ENCODE peak calls at places on chromosomes 7 and 10, in four cellular contexts. B is OCI-LY7, T is cardiac fibroblast, O is type B pancreatic cell. I is an unnamed sample.

GRCh38 chr7:5525271-5526189 is 101.9 kb upstream of the TNRC18 start:
- DNase-seq in B (peak; percentile 25), O (no peak), T (peak; percentile 69), I (peak; percentile 30)

GRCh38 chr7:23055582-23056178 is 41.8 kb upstream of the HYCC1 start:
- DNase-seq in B (peak; percentile 83), O (no peak), T (peak; percentile 81), I (peak; percentile 67)

GRCh38 chr7:129728875-129729467 is 117.5 kb downstream of the NRF1 start:
- DNase-seq in T (no peak), B (no peak), O (no peak), I (no peak)

GRCh38 chr10:93152136-93152535 is 78.4 kb downstream of the CYP26A1 start:
- DNase-seq in O (no peak), B (no peak), T (peak; percentile 60), I (no peak)

GRCh38 chr7:24572421-24573007 is 738 bp upstream of the PALS2 start:
- DNase-seq in B (peak; percentile 19), T (peak; percentile 45), O (no peak), I (peak; percentile 31)

GRCh38 chr7:111092406-111093160 is 1.7 kb downstream of the LRRN3 start:
- DNase-seq in O (no peak), B (no peak), T (no peak), I (no peak)

GRCh38 chr7:12893292-12893691 is 205.9 kb downstream of the ARL4A start:
- DNase-seq in B (no peak), T (peak; percentile 31), O (no peak), I (no peak)

GRCh38 chr7:111990597-111990996 is 215.6 kb downstream of the DOCK4 start:
- DNase-seq in O (no peak), B (no peak), T (no peak), I (no peak)

GRCh38 chr10:132953428-132953827 is 11.1 kb upstream of the CFAP46 start:
- DNase-seq in O (no peak), B (no peak), T (no peak), I (no peak)

GRCh38 chr10:93437946-93438795 is 44.0 kb downstream of the MYOF start:
- DNase-seq in O (no peak), B (no peak), T (peak; percentile 69), I (no peak)

GRCh38 chr7:28766359-28766758 is 191.8 kb downstream of the TRIL start:
- DNase-seq in T (no peak), B (no peak), O (no peak), I (no peak)

GRCh38 chr10:3265081-3265480 is 92.5 kb upstream of the PITRM1 start:
- DNase-seq in O (no peak), B (no peak), T (peak; percentile 20), I (no peak)

GRCh38 chr7:37526623-37527022 is 78.0 kb upstream of the ELMO1 start:
- DNase-seq in T (no peak), B (no peak), O (no peak), I (no peak)

GRCh38 chr10:82564353-82565218 is 689.6 kb downstream of the NRG3 start:
- DNase-seq in B (no peak), T (peak; percentile 41), O (no peak), I (no peak)

GRCh38 chr7:96527133-96527827 is 182.4 kb downstream of the SEM1 start:
- DNase-seq in O (no peak), B (no peak), T (no peak), I (no peak)

GRCh38 chr10:33274096-33274785 is 60.2 kb downstream of the NRP1 start:
- DNase-seq in T (no peak), B (no peak), O (no peak), I (no peak)

GRCh38 chr10:34814228-34815173 is 595 bp downstream of the PARD3 start:
- DNase-seq in B (no peak), T (peak; percentile 19), O (peak; percentile 76), I (peak; percentile 77)

GRCh38 chr10:69124558-69125121 is 662 bp downstream of the VPS26A start:
- DNase-seq in T (peak; percentile 67), O (no peak), B (peak; percentile 57), I (peak; percentile 65)

GRCh38 chr7:115475774-115476407 is 554.0 kb downstream of the MDFIC start:
- DNase-seq in O (no peak), T (no peak), B (no peak), I (no peak)

GRCh38 chr7:1942026-1942703 is 272.1 kb downstream of the ELFN1 start:
- DNase-seq in T (no peak), B (no peak), O (no peak), I (no peak)

GRCh38 chr7:155490697-155491628 is 33.0 kb downstream of the EN2 start:
- DNase-seq in B (no peak), T (no peak), O (no peak), I (peak; percentile 83)

GRCh38 chr7:19118896-19119301 is 1.5 kb upstream of the TWIST1 start:
- DNase-seq in B (no peak), O (no peak), T (no peak), I (no peak)

GRCh38 chr7:8261711-8262695 is at the start of gene ICA1:
- DNase-seq in T (peak; percentile 10), B (no peak), O (peak; percentile 74), I (peak; percentile 50)

GRCh38 chr7:128102490-128103291 is 71.5 kb upstream of the LRRC4 start:
- DNase-seq in T (peak; percentile 3), O (no peak), B (no peak), I (no peak)

GRCh38 chr7:98315318-98315993 is 34.0 kb downstream of the BRI3 start:
- DNase-seq in B (peak; percentile 28), T (no peak), O (no peak), I (peak; percentile 70)

DNA sequence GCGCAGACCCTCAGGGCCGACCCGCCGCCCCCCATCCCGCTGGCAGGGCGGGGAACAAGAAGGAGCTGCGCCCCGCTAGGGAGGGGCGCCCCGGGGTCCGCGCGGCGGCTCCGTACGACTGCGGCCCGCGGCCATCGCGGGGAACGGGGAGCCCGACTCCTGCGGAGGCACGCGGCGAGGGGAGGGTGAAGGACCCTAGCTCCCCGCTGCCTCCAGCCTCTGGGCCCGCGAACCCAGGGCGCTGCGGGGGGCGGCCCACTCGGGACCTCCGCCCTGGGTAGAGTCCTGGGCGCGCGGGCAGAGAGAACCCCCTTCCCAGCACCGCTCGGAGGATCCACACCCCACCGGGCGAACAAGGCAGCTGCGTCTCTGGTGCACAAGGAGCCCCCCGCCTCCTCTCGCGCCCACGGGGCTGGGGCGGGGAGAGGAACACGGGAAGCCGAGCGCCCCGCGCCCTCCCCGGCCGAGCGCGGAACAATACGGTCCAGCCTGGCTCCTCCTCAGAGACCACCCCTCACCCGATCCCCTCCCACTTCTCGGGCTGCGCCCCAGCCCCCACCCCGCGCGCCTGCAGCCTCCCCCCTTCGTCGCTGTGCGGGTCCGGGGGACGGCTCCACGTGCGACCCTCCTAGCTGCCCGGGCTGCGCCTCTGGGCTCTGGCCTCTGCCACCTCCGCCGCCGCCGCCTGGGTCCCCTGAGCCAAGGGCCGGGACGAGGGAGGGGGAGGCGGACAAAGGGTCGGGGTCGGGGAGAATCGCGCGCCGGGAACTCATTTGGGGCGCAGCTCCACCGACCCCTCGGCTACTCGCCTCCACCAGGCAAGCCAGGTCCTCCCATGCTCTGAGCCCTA is at the start of gene WDR86:
- DNase-seq in O (peak; percentile 84), T (no peak), B (no peak), I (no peak)
- TF ChIP-seq CTCF in O (peak; percentile 48), T (no peak), B (no peak), I (no peak)

GRCh38 chr10:97888134-97888533 is 38.5 kb downstream of the GOLGA7B start:
- DNase-seq in O (no peak), T (no peak), B (no peak), I (no peak)

GRCh38 chr10:97889461-97890265 is 40.0 kb downstream of the GOLGA7B start:
- DNase-seq in O (no peak), T (peak; percentile 11), B (no peak), I (no peak)

GRCh38 chr10:97886264-97886663 is 36.6 kb downstream of the GOLGA7B start:
- DNase-seq in O (no peak), T (no peak), B (no peak), I (no peak)

GRCh38 chr10:97887399-97887798 is 37.8 kb downstream of the GOLGA7B start:
- DNase-seq in B (no peak), T (no peak), O (no peak), I (no peak)

GRCh38 chr10:97888641-97889262 is 39.1 kb downstream of the GOLGA7B start:
- DNase-seq in O (no peak), T (peak; percentile 15), B (no peak), I (no peak)
- TF ChIP-seq CTCF in O (no peak), T (no peak), B (no peak), I (no peak)

GRCh38 chr7:53904355-53904754 is 637.8 kb upstream of the VSTM2A start:
- DNase-seq in T (no peak), B (no peak), O (no peak), I (no peak)

DNA sequence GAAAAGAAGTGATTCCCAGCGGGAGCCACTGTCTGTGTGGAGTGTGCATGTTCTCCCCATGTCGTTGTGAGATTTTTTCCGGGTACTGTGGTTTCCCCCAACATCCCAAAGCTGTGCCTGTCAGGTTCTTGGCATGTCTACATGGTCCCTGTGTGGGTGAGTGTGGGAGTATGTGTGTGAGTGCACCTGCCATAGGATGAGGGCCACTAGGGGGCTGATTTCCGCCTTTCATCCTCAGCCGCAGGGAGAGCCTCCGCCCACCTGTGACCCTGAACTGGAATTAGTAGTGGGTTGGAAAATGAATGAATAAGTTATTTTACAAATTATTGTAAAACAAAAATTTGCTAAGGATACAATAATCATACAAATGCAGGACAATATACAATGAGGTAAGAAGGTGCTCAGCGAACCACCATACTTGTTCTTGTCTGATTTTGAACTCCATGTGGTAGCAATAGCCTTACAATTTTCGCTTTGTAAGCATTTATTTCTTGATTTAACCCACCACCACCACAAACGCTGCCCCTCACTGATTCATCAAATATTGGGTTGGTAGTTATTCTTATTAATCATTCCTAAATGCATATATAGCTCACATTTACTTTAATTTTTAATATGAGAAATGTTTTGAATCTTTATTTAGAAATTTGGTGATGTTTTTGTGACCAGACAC is 641.2 kb upstream of the VSTM2A start:
- DNase-seq in O (no peak), T (no peak), B (no peak), I (no peak)
- TF ChIP-seq CTCF in O (no peak), T (no peak), B (peak; percentile 14), I (no peak)

GRCh38 chr7:131224996-131225395 is 102.7 kb upstream of the MKLN1 start:
- DNase-seq in O (no peak), T (no peak), B (no peak), I (no peak)

GRCh38 chr7:131219277-131220041 is 108.2 kb upstream of the MKLN1 start:
- DNase-seq in O (no peak), B (peak; percentile 61), T (peak; percentile 21), I (peak; percentile 43)

GRCh38 chr7:131223151-131223550 is 104.5 kb upstream of the MKLN1 start:
- DNase-seq in B (no peak), T (no peak), O (no peak), I (no peak)

GRCh38 chr7:131221061-131221460 is 106.6 kb upstream of the MKLN1 start:
- DNase-seq in T (no peak), O (no peak), B (no peak), I (no peak)

GRCh38 chr7:131222171-131222570 is 105.5 kb upstream of the MKLN1 start:
- DNase-seq in T (no peak), B (peak; percentile 24), O (no peak), I (no peak)
- TF ChIP-seq CTCF in T (no peak), B (peak; percentile 33), O (no peak), I (peak; percentile 12)

DNA sequence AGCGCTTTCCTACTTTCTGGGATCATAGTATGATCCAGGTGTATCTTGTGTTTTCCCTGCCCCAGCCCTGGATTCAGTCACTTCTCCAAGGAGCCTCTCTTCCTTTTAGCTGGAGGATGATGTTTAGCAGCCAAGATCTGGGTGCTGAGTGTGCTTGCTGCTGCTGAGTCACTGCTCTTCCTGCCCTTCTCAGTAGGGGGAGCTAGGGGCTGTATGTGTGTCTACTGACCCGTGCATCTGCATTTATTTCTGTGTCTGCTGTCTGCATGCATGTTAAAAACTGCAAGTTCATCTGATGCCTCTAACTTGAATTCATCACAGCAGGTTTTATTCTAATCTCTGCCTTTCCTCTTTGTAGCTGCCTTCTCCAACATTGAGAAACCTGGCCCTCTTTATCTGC is 31.6 kb downstream of the MGMT start:
- DNase-seq in T (no peak), O (no peak), B (no peak), I (no peak)
- TF ChIP-seq CTCF in T (no peak), O (no peak), B (peak; percentile 47), I (peak; percentile 25)